ENCODE peak calls at places on chromosomes 4 and X, in seven cellular contexts. O is esophagus muscularis mucosa, B is NCI-H1694, R is psoas muscle, K is uterus, F is AML-193, T is AG09309. A is an unnamed sample.

GRCh38 chr4:37225778-37226177 is 18.8 kb upstream of the NWD2 start:
- DNase-seq in O (no peak), B (no peak), R (no peak), K (no peak), F (no peak), T (no peak), A (no peak)

GRCh38 chr4:140117946-140118345 is 36.0 kb downstream of the MAML3 start:
- DNase-seq in O (no peak), B (no peak), R (no peak), K (no peak), F (no peak), T (no peak), A (no peak)

GRCh38 chr4:134421734-134422133 is 220.1 kb upstream of the PABPC4L start:
- DNase-seq in O (no peak), B (no peak), R (no peak), K (no peak), F (no peak), T (no peak), A (no peak)

GRCh38 chr4:185335579-185335978 is 60.1 kb downstream of the LRP2BP start:
- DNase-seq in O (no peak), B (no peak), R (no peak), K (no peak), F (no peak), T (no peak), A (no peak)

GRCh38 chrX:19372170-19373033 is 28.7 kb downstream of the PDHA1 start:
- DNase-seq in O (no peak), B (peak; percentile 12), R (peak; percentile 70), K (peak; percentile 52), F (peak; percentile 55), T (no peak), A (peak; percentile 24)

GRCh38 chr4:75555294-75556164 is at the start of gene ODAPH:
- DNase-seq in O (no peak), B (no peak), R (no peak), K (no peak), F (no peak), T (no peak), A (no peak)

GRCh38 chr4:147994076-147994475 is 262.2 kb downstream of the ARHGAP10 start:
- DNase-seq in O (no peak), B (no peak), R (no peak), K (no peak), F (no peak), T (no peak), A (no peak)

GRCh38 chr4:52838729-52839722 is 23.1 kb upstream of the RASL11B start:
- DNase-seq in O (no peak), B (peak; percentile 75), R (no peak), K (no peak), F (no peak), T (no peak), A (no peak)

GRCh38 chr4:150348079-150348478 is 233.9 kb upstream of the MAB21L2 start:
- DNase-seq in O (no peak), B (no peak), R (no peak), K (no peak), F (no peak), T (no peak), A (no peak)

GRCh38 chrX:63506320-63506719 is 155.2 kb upstream of the SPIN4 start:
- DNase-seq in O (no peak), B (peak; percentile 36), R (no peak), K (no peak), F (peak; percentile 28), T (no peak), A (peak; percentile 3)

GRCh38 chr4:7419961-7420660 is 14.6 kb downstream of the PSAPL1 start:
- DNase-seq in O (no peak), B (no peak), R (peak; percentile 36), K (no peak), F (no peak), T (no peak), A (no peak)

GRCh38 chrX:49184294-49185061 is 1.7 kb downstream of the PRICKLE3 start:
- DNase-seq in O (peak; percentile 97), B (no peak), R (peak; percentile 94), K (peak; percentile 97), F (no peak), T (no peak), A (peak; percentile 74)

GRCh38 chr4:56264861-56265260 is 122.4 kb downstream of the AASDH start:
- DNase-seq in O (no peak), B (no peak), R (no peak), K (no peak), F (no peak), T (no peak), A (no peak)

GRCh38 chrX:125678258-125678657 is 358.6 kb downstream of the TEX13C start:
- DNase-seq in O (no peak), B (no peak), R (no peak), K (no peak), F (no peak), T (no peak), A (no peak)

GRCh38 chr4:10893417-10893816 is 208.8 kb upstream of the CLNK start:
- DNase-seq in O (no peak), B (no peak), R (no peak), K (no peak), F (no peak), T (no peak), A (no peak)

GRCh38 chrX:73916931-73917657 is 354.1 kb downstream of the CHIC1 start:
- DNase-seq in O (no peak), B (no peak), R (no peak), K (no peak), F (no peak), T (peak; percentile 75), A (peak; percentile 82)

GRCh38 chr4:47368211-47368610 is 95.3 kb downstream of the COMMD8 start:
- DNase-seq in O (no peak), B (no peak), R (no peak), K (no peak), F (peak; percentile 65), T (no peak), A (no peak)

GRCh38 chr4:6720202-6720699 is 4.3 kb downstream of the BLOC1S4 start:
- DNase-seq in O (no peak), B (peak; percentile 18), R (peak; percentile 94), K (peak; percentile 81), F (peak; percentile 29), T (no peak), A (no peak)

GRCh38 chr4:60344908-60345307 is 855.2 kb upstream of the ADGRL3 start:
- DNase-seq in O (no peak), B (no peak), R (no peak), K (no peak), F (no peak), T (no peak), A (no peak)

GRCh38 chrX:40468033-40468979 is 112.5 kb upstream of the ATP6AP2 start:
- DNase-seq in O (no peak), B (peak; percentile 61), R (no peak), K (peak; percentile 26), F (peak; percentile 21), T (no peak), A (no peak)

GRCh38 chr4:125390126-125390525 is 75.4 kb downstream of the FAT4 start:
- DNase-seq in O (no peak), B (no peak), R (no peak), K (peak; percentile 21), F (no peak), T (peak; percentile 40), A (no peak)

GRCh38 chr4:40187386-40187913 is 9.4 kb upstream of the RHOH start:
- DNase-seq in O (no peak), B (no peak), R (no peak), K (no peak), F (no peak), T (no peak), A (no peak)

GRCh38 chr4:173025131-173025530 is 143.5 kb upstream of the GALNT7 start:
- DNase-seq in O (peak; percentile 88), B (peak; percentile 65), R (no peak), K (peak; percentile 65), F (peak; percentile 77), T (peak; percentile 42), A (peak; percentile 79)